ENCODE peak calls at places on chromosome 13, in ten cellular contexts. H is AG08396; T is right atrium auricular region; G is iPS DF 6.9; O is activated CD8-positive, alpha-beta T cell treated with anti-CD3 and anti-CD28 coated beads, Interleukin-2, amount 10 ng/mL, durations not matched to agents 7 days and 5 days; C is stimulated activated CD8-positive, alpha-beta memory T cell treated with anti-CD3 and anti-CD28 coated beads, Interleukin-4, amount 100 ng/mL, for 1 hour; I is mesothelial cell of epicardium; U is fibroblast of lung; R is EL; K is stimulated activated CD4-positive, alpha-beta T cell treated with anti-CD3 and anti-CD28 coated beads, Interleukin-4, amount 100 ng/mL, for 4 hours. P is an unnamed sample.

GRCh38 chr13:111429064-111429558 is 108.7 kb downstream of the TEX29 start:
- DNase-seq in H (peak), T (no peak), G (peak), O (peak), C (peak), I (no peak), U (peak), R (peak), K (peak), P (no peak)

GRCh38 chr13:20997301-20998061 is 63.9 kb downstream of the LATS2 start:
- DNase-seq in H (peak), T (peak), G (no peak), O (no peak), C (no peak), I (no peak), U (peak), R (peak), K (no peak), P (no peak)

GRCh38 chr13:102688306-102688973 is 6.4 kb downstream of the METTL21C start:
- DNase-seq in H (no peak), T (no peak), G (no peak), O (no peak), C (no peak), I (no peak), U (no peak), R (no peak), K (no peak), P (no peak)

GRCh38 chr13:28753208-28753892 is 34.6 kb upstream of the SLC46A3 start:
- DNase-seq in H (peak), T (peak), G (no peak), O (no peak), C (no peak), I (no peak), U (peak), R (peak), K (no peak), P (no peak)

GRCh38 chr13:51674276-51674675 is 90.0 kb downstream of the WDFY2 start:
- DNase-seq in H (no peak), T (no peak), G (peak), O (no peak), C (no peak), I (no peak), U (no peak), R (no peak), K (no peak), P (no peak)

GRCh38 chr13:24630121-24630520 is 50.1 kb upstream of the ATP12A start:
- DNase-seq in H (no peak), T (no peak), G (no peak), O (no peak), C (no peak), I (no peak), U (no peak), R (no peak), K (no peak), P (no peak)

GRCh38 chr13:43303040-43303729 is 279.8 kb downstream of the DNAJC15 start:
- DNase-seq in H (peak), T (no peak), G (peak), O (no peak), C (no peak), I (no peak), U (peak), R (peak), K (no peak), P (no peak)

GRCh38 chr13:106117035-106117434 is 418.4 kb downstream of the EFNB2 start:
- DNase-seq in H (peak), T (no peak), G (no peak), O (no peak), C (no peak), I (no peak), U (peak), R (peak), K (no peak), P (no peak)

GRCh38 chr13:73142091-73142490 is 83.3 kb downstream of the KLF5 start:
- DNase-seq in H (no peak), T (no peak), G (no peak), O (no peak), C (no peak), I (no peak), U (peak), R (no peak), K (no peak), P (no peak)

GRCh38 chr13:47069133-47069532 is 172.3 kb upstream of the HTR2A start:
- DNase-seq in H (no peak), T (no peak), G (no peak), O (no peak), C (no peak), I (no peak), U (no peak), R (no peak), K (no peak), P (no peak)

GRCh38 chr13:99230991-99231390 is 27.2 kb downstream of the GPR18 start:
- DNase-seq in H (no peak), T (no peak), G (no peak), O (no peak), C (no peak), I (no peak), U (no peak), R (no peak), K (no peak), P (no peak)

GRCh38 chr13:21150013-21150412 is 26.3 kb downstream of the SKA3 start:
- DNase-seq in H (no peak), T (no peak), G (no peak), O (no peak), C (no peak), I (no peak), U (no peak), R (no peak), K (no peak), P (no peak)

GRCh38 chr13:49304763-49305695 is 57.3 kb downstream of the CDADC1 start:
- DNase-seq in H (no peak), T (no peak), G (no peak), O (no peak), C (no peak), I (no peak), U (no peak), R (no peak), K (no peak), P (no peak)

GRCh38 chr13:33375421-33375820 is 89.9 kb upstream of the STARD13 start:
- DNase-seq in H (no peak), T (no peak), G (no peak), O (no peak), C (no peak), I (no peak), U (no peak), R (no peak), K (no peak), P (no peak)

GRCh38 chr13:38577048-38577447 is 109.8 kb upstream of the FREM2 start:
- DNase-seq in H (no peak), T (no peak), G (no peak), O (no peak), C (no peak), I (no peak), U (peak), R (peak), K (no peak), P (no peak)

GRCh38 chr13:25037057-25037813 is 58.7 kb upstream of the PABPC3 start:
- DNase-seq in H (peak), T (no peak), G (peak), O (peak), C (peak), I (no peak), U (peak), R (peak), K (peak), P (no peak)

GRCh38 chr13:28611654-28612131 is 47.2 kb upstream of the POMP start:
- DNase-seq in H (no peak), T (no peak), G (no peak), O (peak), C (no peak), I (no peak), U (peak), R (peak), K (no peak), P (no peak)

GRCh38 chr13:28636677-28637317 is 22.1 kb upstream of the POMP start:
- DNase-seq in H (peak), T (peak), G (peak), O (peak), C (no peak), I (no peak), U (peak), R (peak), K (no peak), P (no peak)

GRCh38 chr13:111547726-111548273 is 227.4 kb downstream of the TEX29 start:
- DNase-seq in H (no peak), T (no peak), G (no peak), O (no peak), C (no peak), I (no peak), U (no peak), R (no peak), K (no peak), P (peak)

GRCh38 chr13:60654405-60654804 is 257.4 kb downstream of the TDRD3 start:
- DNase-seq in H (peak), T (peak), G (no peak), O (no peak), C (no peak), I (no peak), U (peak), R (peak), K (no peak), P (no peak)

GRCh38 chr13:23146811-23147245 is 34.0 kb upstream of the SGCG start:
- DNase-seq in H (no peak), T (no peak), G (no peak), O (no peak), C (no peak), I (no peak), U (no peak), R (no peak), K (no peak), P (no peak)

GRCh38 chr13:26722321-26722720 is 38.3 kb downstream of the GPR12 start:
- DNase-seq in H (no peak), T (peak), G (no peak), O (no peak), C (no peak), I (no peak), U (no peak), R (no peak), K (no peak), P (peak)

GRCh38 chr13:76331948-76332712 is 554.1 kb downstream of the KCTD12 start:
- DNase-seq in H (no peak), T (no peak), G (no peak), O (no peak), C (no peak), I (no peak), U (peak), R (no peak), K (no peak), P (no peak)

GRCh38 chr13:66617786-66618185 is 612.4 kb downstream of the PCDH9 start:
- DNase-seq in H (no peak), T (no peak), G (no peak), O (no peak), C (no peak), I (no peak), U (no peak), R (no peak), K (no peak), P (no peak)

P was measured in mesenteric fat pad.